ENCODE peak calls at places on chromosomes 12 and 14, in eight cellular contexts. B is fibroblast of mammary gland, A is thoracic aorta, G is GM23338, P is astrocyte of the spinal cord, M is sigmoid colon, V is tibial artery, D is hepatocyte. C is an unnamed sample.

GRCh38 chr12:12791756-12792346 is 6.4 kb downstream of the APOLD1 start:
- DNase-seq in B (peak), A (no peak), G (peak), P (peak), M (peak), V (no peak), D (peak), C (no peak)

GRCh38 chr14:104874110-104874531 is 9.1 kb downstream of the CEP170B start:
- DNase-seq in B (no peak), A (no peak), G (no peak), P (no peak), M (no peak), V (no peak), D (no peak), C (no peak)

GRCh38 chr12:132367401-132367851 is 38.0 kb upstream of the GALNT9 start:
- DNase-seq in B (no peak), A (no peak), G (no peak), P (no peak), M (peak), V (no peak), D (no peak), C (no peak)

GRCh38 chr12:30806989-30807694 is 52.4 kb upstream of the CAPRIN2 start:
- DNase-seq in B (peak), A (no peak), G (peak), P (peak), M (no peak), V (no peak), D (peak), C (peak)

GRCh38 chr14:65704412-65704811 is 291.9 kb downstream of the FUT8 start:
- DNase-seq in B (peak), A (no peak), G (no peak), P (peak), M (no peak), V (no peak), D (no peak), C (no peak)

GRCh38 chr12:124411291-124411878 is 116.5 kb downstream of the RFLNA start:
- DNase-seq in B (peak), A (no peak), G (no peak), P (peak), M (peak), V (peak), D (peak), C (no peak)

GRCh38 chr14:52900731-52901130 is 50.1 kb downstream of the FERMT2 start:
- DNase-seq in B (no peak), A (no peak), G (no peak), P (no peak), M (no peak), V (no peak), D (no peak), C (no peak)

GRCh38 chr14:100471451-100472093 is 115.6 kb downstream of the BEGAIN start:
- DNase-seq in B (no peak), A (no peak), G (no peak), P (peak), M (no peak), V (no peak), D (no peak), C (no peak)

GRCh38 chr14:76863724-76864407 is 37.7 kb downstream of the LRRC74A start:
- DNase-seq in B (no peak), A (no peak), G (no peak), P (no peak), M (peak), V (peak), D (no peak), C (peak)

GRCh38 chr14:34874386-34875030 is 652 bp downstream of the BAZ1A start:
- DNase-seq in B (peak), A (no peak), G (peak), P (peak), M (peak), V (peak), D (peak), C (peak)

GRCh38 chr12:46267618-46268348 is 1.1 kb downstream of the SLC38A1 start:
- DNase-seq in B (peak), A (no peak), G (no peak), P (peak), M (no peak), V (no peak), D (peak), C (peak)

GRCh38 chr14:89214221-89214965 is 202.6 kb downstream of the FOXN3 start:
- DNase-seq in B (no peak), A (peak), G (peak), P (peak), M (no peak), V (peak), D (peak), C (peak)

GRCh38 chr12:51051787-51052186 is 3.7 kb downstream of the LETMD1 start:
- DNase-seq in B (no peak), A (no peak), G (no peak), P (no peak), M (no peak), V (no peak), D (no peak), C (no peak)

GRCh38 chr12:570237-570925 is 92.9 kb downstream of the NINJ2 start:
- DNase-seq in B (peak), A (peak), G (peak), P (peak), M (peak), V (peak), D (peak), C (peak)

GRCh38 chr14:102666635-102667034 is 74.2 kb downstream of the RCOR1 start:
- DNase-seq in B (peak), A (no peak), G (no peak), P (no peak), M (no peak), V (no peak), D (no peak), C (no peak)

GRCh38 chr12:131074221-131075083 is 120.7 kb downstream of the ADGRD1 start:
- DNase-seq in B (peak), A (no peak), G (no peak), P (no peak), M (peak), V (peak), D (peak), C (no peak)

GRCh38 chr12:49909826-49910225 is 6.1 kb upstream of the FAIM2 start:
- DNase-seq in B (peak), A (no peak), G (peak), P (peak), M (no peak), V (no peak), D (peak), C (no peak)

GRCh38 chr12:32063796-32064195 is 42.9 kb upstream of the BICD1 start:
- DNase-seq in B (no peak), A (no peak), G (no peak), P (no peak), M (no peak), V (no peak), D (no peak), C (no peak)

GRCh38 chr12:47773062-47773857 is at the start of gene SLC48A1:
- DNase-seq in B (peak), A (no peak), G (peak), P (no peak), M (peak), V (peak), D (peak), C (peak)

GRCh38 chr14:51539571-51540037 is 112.1 kb upstream of the FRMD6 start:
- DNase-seq in B (peak), A (no peak), G (peak), P (peak), M (no peak), V (no peak), D (no peak), C (no peak)

GRCh38 chr12:115806000-115806399 is 471.5 kb downstream of the MED13L start:
- DNase-seq in B (no peak), A (no peak), G (no peak), P (no peak), M (no peak), V (no peak), D (no peak), C (no peak)

GRCh38 chr12:81962126-81962856 is 203.1 kb upstream of the PPFIA2 start:
- DNase-seq in B (no peak), A (no peak), G (no peak), P (no peak), M (no peak), V (no peak), D (no peak), C (no peak)

GRCh38 chr12:46555379-46555778 is 182.8 kb upstream of the SLC38A2 start:
- DNase-seq in B (peak), A (no peak), G (no peak), P (peak), M (no peak), V (no peak), D (no peak), C (no peak)

GRCh38 chr12:32821293-32822089 is 65.8 kb upstream of the YARS2 start:
- DNase-seq in B (no peak), A (no peak), G (no peak), P (peak), M (no peak), V (no peak), D (peak), C (no peak)

GRCh38 chr14:28767851-28768548 is 1.4 kb downstream of the FOXG1 start:
- DNase-seq in B (no peak), A (no peak), G (peak), P (no peak), M (no peak), V (no peak), D (peak), C (no peak)

GRCh38 chr14:35963209-35963608 is 137.1 kb downstream of the BRMS1L start:
- DNase-seq in B (peak), A (no peak), G (peak), P (no peak), M (no peak), V (no peak), D (no peak), C (no peak)

GRCh38 chr12:1346126-1346525 is 248.3 kb downstream of the FBXL14 start:
- DNase-seq in B (peak), A (no peak), G (no peak), P (peak), M (no peak), V (no peak), D (no peak), C (no peak)

GRCh38 chr12:33825986-33826602 is 196.2 kb upstream of the ALG10 start:
- DNase-seq in B (no peak), A (no peak), G (no peak), P (peak), M (no peak), V (no peak), D (no peak), C (no peak)

GRCh38 chr14:99817331-99817730 is 24.1 kb downstream of the EML1 start:
- DNase-seq in B (no peak), A (no peak), G (no peak), P (no peak), M (no peak), V (no peak), D (no peak), C (no peak)

GRCh38 chr14:28596336-28596735 is 170.3 kb upstream of the FOXG1 start:
- DNase-seq in B (peak), A (no peak), G (no peak), P (peak), M (no peak), V (no peak), D (no peak), C (no peak)

GRCh38 chr12:105047303-105047702 is 37.0 kb downstream of the ALDH1L2 start:
- DNase-seq in B (peak), A (no peak), G (no peak), P (no peak), M (no peak), V (no peak), D (no peak), C (no peak)

GRCh38 chr12:130813436-130813835 is 25.6 kb downstream of the STX2 start:
- DNase-seq in B (no peak), A (no peak), G (peak), P (no peak), M (no peak), V (no peak), D (no peak), C (no peak)

DNA sequence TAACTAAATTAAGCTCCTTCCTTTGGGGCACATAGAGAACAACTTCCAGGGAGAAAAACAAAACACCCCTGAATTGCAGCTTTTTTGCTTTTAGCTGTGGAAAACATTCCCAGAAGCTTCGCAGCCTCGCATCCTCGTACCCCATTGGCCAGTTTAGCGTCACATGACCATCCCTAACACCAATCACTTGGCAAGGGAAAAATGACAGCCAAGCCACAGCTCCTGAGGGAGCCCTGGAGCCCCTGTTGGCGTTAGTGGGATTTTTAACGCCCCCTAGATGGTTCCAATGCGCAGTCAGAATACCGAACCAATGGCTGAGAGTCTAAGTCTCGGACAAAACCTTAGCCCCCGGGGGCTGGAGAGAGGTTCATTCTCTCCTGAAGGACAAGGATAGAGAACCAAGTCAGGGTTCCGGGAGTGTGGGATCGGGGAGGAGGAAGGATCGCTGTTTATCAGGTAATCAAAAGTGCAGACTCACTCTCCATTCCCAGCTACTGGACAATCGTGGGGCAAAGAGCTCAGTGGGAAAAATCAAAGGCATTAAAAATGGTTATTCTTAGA is 135.6 kb upstream of the HIF1A start:
- DNase-seq in B (no peak), A (no peak), G (peak), P (no peak), M (no peak), V (no peak), D (peak), C (peak)
- H3K4me3 ChIP-seq in B (no peak), A (no peak), G (no peak), P (no peak), M (no peak), V (no peak), D (no peak), C (peak)

GRCh38 chr12:57091633-57092528 is 3.0 kb downstream of the NAB2 start:
- DNase-seq in B (peak), A (no peak), G (no peak), P (no peak), M (peak), V (no peak), D (no peak), C (no peak)
- H3K4me3 ChIP-seq in B (peak), A (peak), G (no peak), P (no peak), M (peak), V (peak), D (no peak), C (no peak)

GRCh38 chr12:88562846-88563582 is 17.3 kb downstream of the KITLG start:
- DNase-seq in B (peak), A (no peak), G (no peak), P (no peak), M (no peak), V (no peak), D (no peak), C (no peak)
- H3K4me3 ChIP-seq in B (no peak), A (no peak), G (no peak), P (no peak), M (no peak), V (no peak), D (no peak), C (no peak)

GRCh38 chr14:37592288-37593274 is 2.5 kb downstream of the FOXA1 start:
- DNase-seq in B (no peak), A (no peak), G (peak), P (no peak), M (no peak), V (no peak), D (peak), C (peak)
- H3K4me3 ChIP-seq in B (no peak), A (no peak), G (peak), P (peak), M (no peak), V (no peak), D (peak), C (peak)

GRCh38 chr12:6442799-6443198 is 2.0 kb upstream of the CD27 start:
- DNase-seq in B (no peak), A (no peak), G (no peak), P (no peak), M (no peak), V (no peak), D (no peak), C (no peak)

GRCh38 chr12:6438345-6438744 is 6.4 kb upstream of the CD27 start:
- DNase-seq in B (no peak), A (no peak), G (no peak), P (no peak), M (peak), V (no peak), D (no peak), C (no peak)

GRCh38 chr12:6444704-6445688 is at the start of gene CD27:
- DNase-seq in B (no peak), A (no peak), G (no peak), P (no peak), M (peak), V (no peak), D (no peak), C (no peak)

GRCh38 chr12:6443361-6443983 is 1.3 kb upstream of the CD27 start:
- DNase-seq in B (no peak), A (no peak), G (no peak), P (no peak), M (peak), V (peak), D (no peak), C (no peak)

GRCh38 chr12:6444031-6444430 is 724 bp upstream of the CD27 start:
- DNase-seq in B (no peak), A (no peak), G (no peak), P (no peak), M (peak), V (no peak), D (no peak), C (no peak)
- H3K4me3 ChIP-seq in B (no peak), A (no peak), G (no peak), P (no peak), M (no peak), V (no peak), D (no peak), C (no peak)

GRCh38 chr12:71838661-71839060 is 898 bp upstream of the TBC1D15 start:
- DNase-seq in B (no peak), A (no peak), G (no peak), P (no peak), M (no peak), V (no peak), D (no peak), C (peak)
- H3K4me3 ChIP-seq in B (no peak), A (peak), G (peak), P (no peak), M (peak), V (peak), D (no peak), C (no peak)

DNA sequence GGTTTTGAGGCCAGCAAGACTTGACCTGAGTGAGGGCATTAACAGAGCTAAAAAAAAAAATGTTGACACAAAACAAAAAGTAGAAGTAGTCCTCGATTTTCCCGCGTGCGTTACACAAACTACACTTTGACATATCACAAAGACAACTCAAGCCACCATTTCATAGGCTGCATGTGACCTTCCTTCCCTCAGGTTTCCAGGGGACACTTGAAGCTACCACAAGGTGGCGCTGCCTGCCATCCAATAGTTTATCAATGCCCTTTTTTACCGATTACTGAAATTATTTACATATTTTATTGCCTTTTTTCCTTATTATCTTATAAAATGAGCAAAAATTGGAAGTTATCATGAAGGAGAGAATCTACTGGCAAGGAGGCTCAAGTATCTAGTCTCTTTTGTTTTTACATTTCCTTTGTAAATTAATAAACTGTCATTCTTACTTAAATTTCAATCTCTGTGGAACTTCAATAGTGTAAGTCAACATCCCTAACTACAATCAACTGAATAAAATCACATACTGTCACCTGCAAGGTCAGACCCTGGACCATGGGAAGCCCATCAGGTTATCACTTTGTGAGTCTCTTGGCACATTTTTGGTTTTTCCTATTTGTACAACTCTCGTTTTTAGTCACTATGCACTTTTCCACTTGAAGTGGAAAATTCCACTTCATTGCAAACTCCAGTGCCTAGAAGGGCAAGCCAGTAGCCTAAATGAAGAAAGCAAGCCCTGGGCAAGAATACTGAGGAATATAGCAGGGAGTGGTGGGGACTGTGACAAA is 84.6 kb upstream of the CPSF6 start:
- DNase-seq in B (peak), A (peak), G (peak), P (peak), M (peak), V (peak), D (peak), C (peak)
- H3K4me3 ChIP-seq in B (no peak), A (no peak), G (no peak), P (no peak), M (no peak), V (no peak), D (no peak), C (no peak)

DNA sequence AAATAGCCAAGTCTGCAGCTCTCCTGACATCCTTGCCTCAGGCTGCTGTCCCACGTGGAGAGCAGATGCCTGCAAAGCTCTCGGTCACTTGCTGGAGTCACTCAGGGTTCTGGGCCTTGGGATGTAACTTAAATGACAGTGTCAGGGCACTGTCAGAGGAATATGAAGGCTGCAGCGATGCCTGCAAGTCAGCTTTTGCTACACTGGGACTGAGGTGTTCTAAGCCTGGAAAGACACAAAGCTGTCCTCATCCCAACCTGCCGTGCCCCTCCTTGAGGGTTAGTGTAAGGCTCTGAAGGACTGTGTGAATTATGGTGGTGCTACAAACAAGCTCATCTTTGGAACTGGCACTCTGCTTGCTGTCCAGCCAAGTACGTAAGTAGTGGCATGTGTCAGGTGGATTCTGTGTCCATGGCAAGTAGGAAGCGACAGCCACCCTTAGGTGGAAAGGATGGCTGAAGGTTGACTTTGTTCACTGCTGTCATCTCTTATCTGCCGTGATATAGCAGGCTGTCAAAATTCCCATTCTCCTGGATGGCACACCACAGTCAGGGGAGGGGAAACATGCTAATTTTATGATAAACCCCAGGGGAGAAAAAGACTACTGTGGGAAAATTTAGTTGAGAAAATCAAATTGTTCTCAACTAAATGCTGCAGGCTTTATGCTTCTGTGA is 79.9 kb downstream of the DAD1 start:
- DNase-seq in B (no peak), A (no peak), G (no peak), P (no peak), M (no peak), V (no peak), D (no peak), C (no peak)
- H3K4me3 ChIP-seq in B (no peak), A (no peak), G (no peak), P (no peak), M (no peak), V (no peak), D (no peak), C (no peak)

DNA sequence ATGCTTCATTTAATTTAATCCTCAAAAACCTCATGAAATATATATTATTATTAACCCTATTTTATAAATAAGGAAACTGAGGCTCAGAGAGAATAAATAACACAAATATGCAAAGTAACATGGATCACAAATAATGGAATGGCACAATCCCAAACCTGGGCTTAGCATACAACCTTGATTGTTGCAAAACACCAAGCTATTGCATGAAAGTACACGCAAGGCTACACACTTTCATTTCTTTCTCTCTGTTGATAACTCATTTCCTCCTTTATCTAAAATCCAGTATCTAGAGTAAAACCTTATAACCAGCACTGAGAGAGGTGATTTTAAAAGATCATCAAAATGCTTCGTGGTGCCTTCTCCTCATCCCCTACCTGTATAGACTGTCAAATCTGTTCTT is 2.8 kb upstream of the DAAM1 start:
- DNase-seq in B (no peak), A (no peak), G (no peak), P (no peak), M (no peak), V (no peak), D (no peak), C (no peak)
- H3K4me3 ChIP-seq in B (no peak), A (no peak), G (no peak), P (no peak), M (no peak), V (no peak), D (no peak), C (no peak)